ENCODE peak calls at places on chromosomes 3 and 15, in five cellular contexts. C is psoas muscle, Y is IMR-90, P is fibroblast of lung, O is prostate gland. S is an unnamed sample. For H3K27me3 and H3K4me1, the result is how much of the 10 kb centered on the place peaks cover.

GRCh38 chr3:12961007-12961725 is 112.1 kb downstream of the IQSEC1 start:
- DNase-seq in C (no peak), Y (no peak), P (no peak), O (no peak), S (no peak)

GRCh38 chr3:27844052-27844675 is 122.0 kb upstream of the EOMES start:
- DNase-seq in C (no peak), Y (no peak), P (no peak), O (no peak), S (no peak)

GRCh38 chr15:25239471-25240345 is 199.1 kb downstream of the UBE3A start:
- DNase-seq in C (peak), Y (no peak), P (no peak), O (no peak), S (peak)

GRCh38 chr15:82306791-82307713 is 42.2 kb downstream of the GOLGA6L10 start:
- DNase-seq in C (no peak), Y (no peak), P (no peak), O (no peak), S (no peak)

GRCh38 chr15:100060276-100060926 is 281.4 kb downstream of the ADAMTS17 start:
- DNase-seq in C (no peak), Y (peak), P (peak), O (peak), S (no peak)

GRCh38 chr3:8554725-8555621 is 53.4 kb downstream of the LMCD1 start:
- DNase-seq in C (peak), Y (peak), P (peak), O (no peak), S (no peak)

GRCh38 chr3:148883163-148883562 is 18.1 kb downstream of the CPA3 start:
- DNase-seq in C (no peak), Y (no peak), P (no peak), O (no peak), S (no peak)

GRCh38 chr3:120615863-120616599 is 19.9 kb downstream of the NDUFB4 start:
- DNase-seq in C (peak), Y (peak), P (peak), O (peak), S (no peak)

GRCh38 chr3:123326531-123326930 is 122.4 kb downstream of the ADCY5 start:
- DNase-seq in C (no peak), Y (no peak), P (no peak), O (no peak), S (no peak)

GRCh38 chr3:107430214-107431047 is 53.2 kb downstream of the CCDC54 start:
- DNase-seq in C (peak), Y (peak), P (peak), O (no peak), S (peak)

GRCh38 chr15:31304736-31305365 is 21.8 kb upstream of the KLF13 start:
- DNase-seq in C (no peak), Y (no peak), P (no peak), O (no peak), S (no peak)

GRCh38 chr3:153972862-153973261 is 148.3 kb upstream of the ARHGEF26 start:
- DNase-seq in C (no peak), Y (no peak), P (no peak), O (no peak), S (no peak)

GRCh38 chr15:60787737-60788513 is 309.0 kb upstream of the ICE2 start:
- DNase-seq in C (no peak), Y (no peak), P (no peak), O (no peak), S (no peak)

GRCh38 chr3:143480306-143480852 is 360.8 kb downstream of the CHST2 start:
- DNase-seq in C (no peak), Y (peak), P (peak), O (no peak), S (no peak)

GRCh38 chr3:110391640-110392395 is 679.8 kb upstream of the NECTIN3 start:
- DNase-seq in C (no peak), Y (peak), P (peak), O (no peak), S (no peak)

GRCh38 chr3:49157289-49157688 is 8.8 kb downstream of the CCDC71 start:
- DNase-seq in C (no peak), Y (no peak), P (no peak), O (no peak), S (no peak)

GRCh38 chr3:49158792-49159191 is 7.3 kb downstream of the CCDC71 start:
- DNase-seq in C (no peak), Y (no peak), P (no peak), O (no peak), S (no peak)

GRCh38 chr3:49161197-49161596 is 4.9 kb downstream of the CCDC71 start:
- DNase-seq in C (no peak), Y (no peak), P (no peak), O (no peak), S (no peak)

GRCh38 chr3:49161808-49162530 is 4.2 kb downstream of the CCDC71 start:
- DNase-seq in C (no peak), Y (no peak), P (no peak), O (no peak), S (no peak)

GRCh38 chr3:49158108-49158709 is 7.9 kb downstream of the CCDC71 start:
- DNase-seq in C (no peak), Y (no peak), P (no peak), O (no peak), S (no peak)
- TF ChIP-seq CTCF in C (no peak), Y (peak), P (no peak), O (no peak), S (peak)

DNA sequence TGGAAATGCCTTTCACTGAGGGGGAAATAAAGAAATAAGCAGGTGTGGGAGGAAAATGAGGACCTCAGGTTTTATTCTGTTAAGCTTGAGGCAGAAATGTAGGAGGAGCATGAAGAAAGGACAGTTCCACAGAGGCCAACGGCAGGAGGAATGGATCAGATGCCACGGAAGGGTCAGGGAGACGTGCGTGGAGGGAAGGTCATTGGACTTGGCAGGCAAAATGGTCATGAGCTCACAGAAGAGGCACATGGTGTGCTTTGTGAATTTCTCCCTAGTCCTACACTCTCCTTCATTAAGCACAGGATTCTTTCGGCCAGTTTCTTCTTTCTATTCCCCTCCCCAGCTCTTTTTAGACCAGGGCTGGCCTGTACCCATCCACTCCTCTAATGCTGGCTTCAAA is 32.5 kb upstream of the THSD4 start:
- DNase-seq in C (no peak), Y (no peak), P (no peak), O (no peak), S (no peak)
- H3K27me3 ChIP-seq in C (under half), Y (under half), P (under half), O (under half), S (under half)

GRCh38 chr15:47431501-47431900 is 285.8 kb upstream of the SEMA6D start:
- DNase-seq in C (no peak), Y (peak), P (peak), O (no peak), S (no peak)
- H3K4me1 ChIP-seq in C (under half), Y (under half), P (under half), O (under half), S (under half)

GRCh38 chr3:187973977-187974856 is 179.7 kb upstream of the LPP start:
- DNase-seq in C (no peak), Y (no peak), P (no peak), O (no peak), S (no peak)
- TF ChIP-seq CTCF in C (no peak), Y (no peak), P (no peak), O (no peak), S (no peak)

GRCh38 chr3:174441588-174442316 is 417.4 kb upstream of the NAALADL2 start:
- DNase-seq in C (no peak), Y (no peak), P (peak), O (no peak), S (no peak)
- H3K27me3 ChIP-seq in C (under half), Y (under half), P (under half), O (under half), S (under half)

GRCh38 chr15:43988900-43989299 is 162.1 kb downstream of the WDR76 start:
- DNase-seq in C (no peak), Y (no peak), P (no peak), O (no peak), S (no peak)
- H3K4me1 ChIP-seq in C (under half), Y (under half), P (under half), O (under half), S (under half)